ENCODE peak calls at places on chromosomes 12 and 14, in nine cellular contexts. R, G, D, Y, M, L, V, E and N are unnamed samples.

GRCh38 chr12:94980577-94980976 is 22.9 kb downstream of the NDUFA12 start:
- DNase-seq in E (peak), Y (peak), L (peak), M (no peak), D (peak), G (no peak), R (no peak), V (no peak), N (no peak)

GRCh38 chr14:38336298-38336697 is 80.4 kb upstream of the CLEC14A start:
- DNase-seq in Y (no peak), G (no peak), R (no peak), M (no peak), L (no peak), E (no peak), D (no peak), V (no peak), N (no peak)

GRCh38 chr14:64303471-64303917 is 9.3 kb upstream of the ESR2 start:
- DNase-seq in R (peak), V (peak), E (peak), D (peak), M (no peak), L (peak), Y (peak), G (no peak), N (no peak)

GRCh38 chr12:96812153-96812552 is 94.9 kb upstream of the NEDD1 start:
- DNase-seq in D (no peak), G (no peak), M (no peak), Y (no peak), R (no peak), V (no peak), E (no peak), L (no peak), N (no peak)

GRCh38 chr12:104057771-104058197 is 6.5 kb upstream of the HCFC2 start:
- DNase-seq in R (peak), L (peak), V (no peak), M (no peak), D (no peak), Y (peak), G (no peak), E (peak), N (no peak)

GRCh38 chr12:48601013-48601756 is 31.3 kb upstream of the LALBA start:
- DNase-seq in D (peak), M (no peak), R (peak), L (peak), Y (peak), G (no peak), V (no peak), E (no peak), N (no peak)

GRCh38 chr12:30646821-30647220 is 48.8 kb downstream of the IPO8 start:
- DNase-seq in Y (no peak), E (no peak), G (no peak), R (no peak), D (no peak), M (no peak), V (no peak), L (no peak), N (no peak)

GRCh38 chr12:10130042-10130441 is at the start of gene CLEC7A:
- DNase-seq in M (no peak), E (no peak), V (no peak), D (no peak), G (no peak), R (no peak), L (peak), Y (no peak), N (no peak)

GRCh38 chr14:58488550-58488949 is 61.0 kb downstream of the KIAA0586 start:
- DNase-seq in Y (peak), R (peak), V (no peak), D (peak), E (no peak), M (no peak), L (peak), G (no peak), N (no peak)

GRCh38 chr14:102192840-102193502 is 53.3 kb downstream of the WDR20 start:
- DNase-seq in M (no peak), E (no peak), G (no peak), R (no peak), Y (no peak), D (no peak), L (no peak), V (no peak), N (no peak)

GRCh38 chr14:70170976-70171375 is 17.8 kb downstream of the SLC8A3 start:
- DNase-seq in R (no peak), D (no peak), Y (no peak), L (no peak), E (no peak), G (no peak), M (no peak), V (no peak), N (no peak)

GRCh38 chr12:111268738-111269572 is 99.9 kb downstream of the PHETA1 start:
- DNase-seq in V (no peak), D (no peak), L (peak), M (no peak), R (no peak), Y (peak), E (no peak), G (no peak), N (no peak)

GRCh38 chr14:104639889-104640548 is 35.4 kb upstream of the TMEM179 start:
- DNase-seq in L (peak), E (peak), M (peak), D (peak), V (peak), G (no peak), R (peak), Y (peak), N (no peak)

GRCh38 chr12:95615735-95616134 is 64.5 kb upstream of the USP44 start:
- DNase-seq in V (no peak), M (no peak), Y (no peak), L (peak), G (no peak), R (no peak), D (no peak), E (peak), N (no peak)

GRCh38 chr14:77562681-77563080 is 53.8 kb downstream of the SPTLC2 start:
- DNase-seq in D (no peak), L (no peak), E (no peak), M (no peak), G (no peak), Y (peak), V (no peak), R (no peak), N (no peak)

GRCh38 chr14:29911815-29912214 is 15.8 kb downstream of the PRKD1 start:
- DNase-seq in E (no peak), Y (no peak), M (no peak), V (no peak), L (no peak), R (no peak), D (no peak), G (no peak), N (no peak)

GRCh38 chr14:99271951-99272668 is at the start of gene BCL11B:
- DNase-seq in V (peak), Y (peak), E (peak), L (peak), D (peak), G (peak), R (peak), M (peak), N (peak)

GRCh38 chr14:53010193-53010592 is 59.3 kb upstream of the FERMT2 start:
- DNase-seq in L (no peak), R (no peak), E (no peak), G (no peak), Y (no peak), M (no peak), D (no peak), V (no peak), N (no peak)

GRCh38 chr14:100714205-100714781 is 12.4 kb upstream of the DLK1 start:
- DNase-seq in V (no peak), D (peak), E (no peak), L (no peak), G (no peak), R (peak), Y (no peak), M (no peak), N (no peak)